ENCODE peak calls at places on chromosomes 5 and 9, in nine cellular contexts. X is ecto neural progenitor cell, K is NCI-H1048, B is non-pigmented ciliary epithelial cell, R is GM18507, A is Karpas-422, W is left ventricle myocardium inferior, M is NCI-H1092 treated with DMSO at 0.1 percent for 48 hours, N is ACHN. E is an unnamed sample.

GRCh38 chr5:15752886-15753285 is 252.9 kb downstream of the FBXL7 start:
- DNase-seq in R (no peak), M (no peak), B (no peak), K (no peak), A (no peak), X (no peak), N (peak; percentile 2), W (peak; percentile 73), E (no peak)

GRCh38 chr9:99167120-99167519 is 54.6 kb downstream of the ALG2 start:
- DNase-seq in R (no peak), M (no peak), K (no peak), N (no peak), X (no peak), B (no peak), A (peak; percentile 48), W (no peak), E (no peak)

GRCh38 chr5:9624196-9624947 is 5.8 kb downstream of the TAS2R1 start:
- DNase-seq in A (no peak), N (peak; percentile 35), M (no peak), X (no peak), B (no peak), R (no peak), K (no peak), W (no peak), E (no peak)

GRCh38 chr9:77926314-77926959 is 105.2 kb downstream of the GNAQ start:
- DNase-seq in M (no peak), N (peak; percentile 73), R (no peak), K (no peak), B (peak; percentile 45), W (no peak), A (no peak), X (no peak), E (peak; percentile 67)

GRCh38 chr9:123828449-123828848 is 101.5 kb downstream of the DENND1A start:
- DNase-seq in W (no peak), X (no peak), K (no peak), B (no peak), A (no peak), R (no peak), N (peak; percentile 1), M (no peak), E (no peak)

GRCh38 chr9:105281272-105281671 is 36.8 kb downstream of the SLC44A1 start:
- DNase-seq in K (no peak), R (no peak), X (no peak), B (no peak), A (no peak), N (no peak), M (no peak), W (no peak), E (no peak)

GRCh38 chr9:32533816-32534215 is 7.8 kb upstream of the RIGI start:
- DNase-seq in A (no peak), M (no peak), X (no peak), K (no peak), W (no peak), R (no peak), B (no peak), N (no peak), E (no peak)

GRCh38 chr5:61330879-61331406 is 1.1 kb upstream of the ZSWIM6 start:
- DNase-seq in A (peak; percentile 78), R (no peak), B (no peak), M (peak; percentile 78), X (no peak), N (peak; percentile 70), K (peak; percentile 45), W (peak; percentile 75), E (no peak)

GRCh38 chr9:95511952-95512750 is 4.6 kb downstream of the PTCH1 start:
- DNase-seq in B (no peak), X (peak; percentile 63), R (no peak), A (peak; percentile 68), K (no peak), M (no peak), N (no peak), W (no peak), E (no peak)

GRCh38 chr9:83544002-83544698 is 5.9 kb upstream of the FRMD3 start:
- DNase-seq in K (peak; percentile 20), X (no peak), W (no peak), M (peak; percentile 72), R (peak; percentile 36), N (peak; percentile 70), A (peak; percentile 81), B (peak; percentile 40), E (peak; percentile 41)

GRCh38 chr9:15475923-15476536 is 34.7 kb downstream of the PSIP1 start:
- DNase-seq in M (no peak), B (no peak), X (no peak), K (no peak), N (no peak), R (no peak), A (no peak), W (no peak), E (no peak)

GRCh38 chr5:147481857-147482256 is 28.0 kb downstream of the DPYSL3 start:
- DNase-seq in A (no peak), X (no peak), N (no peak), R (no peak), W (no peak), B (peak; percentile 68), M (no peak), K (no peak), E (no peak)